ENCODE peak calls at places on chromosome 7, in five cellular contexts. I, H, P, G and L are unnamed samples.

GRCh38 chr7:132239422-132239994 is 336.8 kb downstream of the PLXNA4 start:
- DNase-seq in I (no peak), H (no peak), P (no peak), G (no peak), L (no peak)

GRCh38 chr7:44144968-44145418 is 3.9 kb upstream of the MYL7 start:
- DNase-seq in I (no peak), H (peak), P (no peak), G (no peak), L (no peak)

GRCh38 chr7:92639956-92640355 is 49.8 kb upstream of the FAM133B start:
- DNase-seq in I (no peak), H (no peak), P (no peak), G (no peak), L (no peak)

GRCh38 chr7:36440880-36441279 is 51.2 kb downstream of the ANLN start:
- DNase-seq in I (no peak), H (no peak), P (peak), G (no peak), L (peak)

GRCh38 chr7:27478104-27478503 is 184.6 kb downstream of the HIBADH start:
- DNase-seq in I (no peak), H (no peak), P (no peak), G (no peak), L (no peak)

GRCh38 chr7:96303686-96304443 is 18.0 kb downstream of the SLC25A13 start:
- DNase-seq in I (no peak), H (no peak), P (peak), G (no peak), L (no peak)

GRCh38 chr7:91182819-91183405 is 81.3 kb upstream of the FZD1 start:
- DNase-seq in I (no peak), H (no peak), P (no peak), G (no peak), L (no peak)

GRCh38 chr7:149822353-149822943 is 15.7 kb upstream of the ZNF862 start:
- DNase-seq in I (no peak), H (peak), P (no peak), G (no peak), L (no peak)

GRCh38 chr7:6494365-6494764 is 46.6 kb upstream of the DAGLB start:
- DNase-seq in I (no peak), H (no peak), P (no peak), G (no peak), L (no peak)

GRCh38 chr7:147650991-147651390 is 939.6 kb upstream of the C7orf33 start:
- DNase-seq in I (no peak), H (no peak), P (no peak), G (no peak), L (no peak)

GRCh38 chr7:30068117-30068516 is 39.9 kb downstream of the PLEKHA8 start:
- DNase-seq in I (no peak), H (no peak), P (no peak), G (no peak), L (no peak)

GRCh38 chr7:91263359-91264082 is 712 bp upstream of the FZD1 start:
- DNase-seq in I (no peak), H (no peak), P (no peak), G (peak), L (no peak)

GRCh38 chr7:16803881-16804673 is 722 bp downstream of the AGR2 start:
- DNase-seq in I (no peak), H (no peak), P (no peak), G (no peak), L (no peak)

GRCh38 chr7:135253851-135254815 is 20.5 kb downstream of the STRA8 start:
- DNase-seq in I (no peak), H (no peak), P (peak), G (peak), L (no peak)

GRCh38 chr7:24039991-24040390 is 244.0 kb upstream of the NPY start:
- DNase-seq in I (no peak), H (no peak), P (no peak), G (no peak), L (no peak)

GRCh38 chr7:113217314-113217713 is 99.0 kb upstream of the SMIM30 start:
- DNase-seq in I (no peak), H (no peak), P (no peak), G (no peak), L (no peak)

GRCh38 chr7:116395125-116395791 is 104.3 kb upstream of the CAV2 start:
- DNase-seq in I (no peak), H (no peak), P (peak), G (no peak), L (no peak)

GRCh38 chr7:21568762-21569161 is 25.9 kb downstream of the DNAH11 start:
- DNase-seq in I (no peak), H (no peak), P (no peak), G (no peak), L (peak)

GRCh38 chr7:749121-749520 is 22.0 kb upstream of the PRKAR1B start:
- DNase-seq in I (no peak), H (peak), P (no peak), G (peak), L (no peak)

GRCh38 chr7:93228302-93228701 is 2.0 kb upstream of the HEPACAM2 start:
- DNase-seq in I (peak), H (no peak), P (peak), G (no peak), L (peak)

GRCh38 chr7:108020585-108020984 is 17.6 kb upstream of the LAMB1 start:
- DNase-seq in I (no peak), H (no peak), P (no peak), G (no peak), L (no peak)

GRCh38 chr7:158814637-158815036 is 14.7 kb downstream of the ESYT2 start:
- DNase-seq in I (no peak), H (peak), P (no peak), G (no peak), L (no peak)

GRCh38 chr7:151520419-151521229 is 929 bp upstream of the RHEB start:
- DNase-seq in I (no peak), H (peak), P (peak), G (peak), L (peak)

GRCh38 chr7:111184960-111185359 is 94.0 kb downstream of the LRRN3 start:
- DNase-seq in I (no peak), H (no peak), P (no peak), G (no peak), L (no peak)

GRCh38 chr7:64882341-64883112 is 20.5 kb upstream of the ZNF273 start:
- DNase-seq in I (no peak), H (no peak), P (no peak), G (peak), L (no peak)

GRCh38 chr7:150378115-150378852 is 846 bp upstream of the ZNF775 start:
- DNase-seq in I (peak), H (no peak), P (peak), G (peak), L (peak)

GRCh38 chr7:140050100-140050499 is 12.7 kb downstream of the PARP12 start:
- DNase-seq in I (no peak), H (no peak), P (no peak), G (no peak), L (no peak)

GRCh38 chr7:42144253-42145002 is 92.6 kb downstream of the GLI3 start:
- DNase-seq in I (no peak), H (no peak), P (no peak), G (no peak), L (no peak)

GRCh38 chr7:20474244-20474643 is 141.2 kb upstream of the ABCB5 start:
- DNase-seq in I (no peak), H (no peak), P (no peak), G (no peak), L (no peak)